ENCODE peak calls at places on chromosomes 3 and 15, in four cellular contexts. Q is MM.1S, S is AG10803, N is IMR-90. R is an unnamed sample.

GRCh38 chr15:25784876-25785642 is 78.1 kb downstream of the ATP10A start:
- DNase-seq in N (peak), S (peak), Q (no peak), R (no peak)

GRCh38 chr15:43505723-43506122 is 11.7 kb upstream of the MAP1A start:
- DNase-seq in Q (no peak), S (peak), N (peak), R (no peak)

GRCh38 chr15:39704684-39705083 is 78.0 kb downstream of the FSIP1 start:
- DNase-seq in S (peak), N (peak), Q (no peak), R (no peak)

GRCh38 chr15:73697033-73697467 is 12.9 kb downstream of the CD276 start:
- DNase-seq in N (peak), S (peak), Q (peak), R (peak)

GRCh38 chr3:119311191-119311925 is 17.2 kb downstream of the ARHGAP31 start:
- DNase-seq in S (peak), N (peak), Q (no peak), R (no peak)

GRCh38 chr3:186268616-186269448 is 93.2 kb downstream of the DGKG start:
- DNase-seq in S (peak), N (peak), Q (no peak), R (no peak)

GRCh38 chr15:70099966-70100494 is 2.3 kb upstream of the TLE3 start:
- DNase-seq in N (no peak), S (no peak), Q (peak), R (peak)

GRCh38 chr3:165835431-165835830 is 1.8 kb downstream of the BCHE start:
- DNase-seq in N (no peak), S (no peak), Q (no peak), R (no peak)

GRCh38 chr3:154598166-154598565 is 168.2 kb upstream of the GPR149 start:
- DNase-seq in S (no peak), Q (no peak), N (no peak), R (no peak)

GRCh38 chr3:194661374-194661773 is 10.6 kb downstream of the LSG1 start:
- DNase-seq in S (no peak), N (no peak), Q (no peak), R (no peak)

GRCh38 chr3:8220291-8220690 is 281.3 kb upstream of the LMCD1 start:
- DNase-seq in Q (no peak), S (peak), N (no peak), R (no peak)

GRCh38 chr3:115071122-115071521 is 76.0 kb downstream of the ZBTB20 start:
- DNase-seq in N (no peak), Q (no peak), S (peak), R (no peak)

GRCh38 chr3:126025116-126025729 is 56.2 kb downstream of the ROPN1B start:
- DNase-seq in N (no peak), Q (no peak), S (no peak), R (no peak)

GRCh38 chr15:23869391-23869790 is 182.3 kb upstream of the NDN start:
- DNase-seq in S (no peak), Q (no peak), N (no peak), R (no peak)

DNA sequence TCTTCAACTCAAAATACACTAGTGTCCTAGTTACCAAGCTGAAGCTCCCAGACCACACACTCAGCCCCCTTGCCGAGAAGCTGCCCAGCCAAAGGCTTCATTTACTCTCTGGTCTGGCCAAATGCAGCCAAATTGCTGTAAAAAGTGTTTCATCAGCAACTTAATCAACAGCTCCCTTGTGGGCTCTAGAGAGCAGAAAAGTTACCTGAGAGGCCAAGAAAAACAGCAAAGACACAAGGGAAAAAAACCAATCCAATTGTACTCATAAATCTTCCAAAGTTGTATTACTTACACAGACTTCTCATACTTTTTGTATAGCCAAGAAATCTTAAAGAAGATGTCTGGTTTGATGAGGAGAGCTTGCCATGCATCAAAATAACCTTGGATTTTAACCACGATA is 120.1 kb downstream of the CYP19A1 start:
- DNase-seq in S (peak), Q (no peak), N (no peak), R (no peak)
- TF ChIP-seq CTCF in S (no peak), Q (no peak), N (no peak), R (no peak)

DNA sequence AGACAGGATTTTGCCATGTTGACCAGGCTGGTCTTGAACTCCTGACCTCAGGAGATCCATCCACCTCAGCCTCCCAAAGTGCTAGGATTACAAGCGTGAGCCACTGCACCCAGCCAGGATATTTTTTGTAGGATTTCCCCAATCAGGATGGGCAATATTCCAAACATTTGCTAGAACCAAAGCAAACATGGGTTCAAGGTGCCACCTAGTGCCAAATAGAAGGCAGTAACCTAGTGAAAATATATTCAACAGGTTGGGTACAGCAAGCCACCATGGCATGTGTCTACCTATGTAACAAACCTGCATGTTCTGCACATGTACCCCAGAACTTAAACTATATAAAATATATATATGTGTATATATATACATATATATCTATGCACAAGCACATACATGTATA is 185.9 kb upstream of the CADM2 start:
- DNase-seq in S (no peak), Q (no peak), N (no peak), R (no peak)
- TF ChIP-seq CTCF in S (no peak), Q (no peak), N (no peak), R (no peak)

GRCh38 chr3:157608006-157608405 is 104.8 kb upstream of the VEPH1 start:
- DNase-seq in Q (no peak), N (no peak), S (no peak), R (no peak)

GRCh38 chr3:157614896-157615295 is 111.7 kb upstream of the VEPH1 start:
- DNase-seq in N (no peak), S (no peak), Q (no peak), R (no peak)

GRCh38 chr3:157606392-157607197 is 103.4 kb upstream of the VEPH1 start:
- DNase-seq in N (peak), Q (peak), S (peak), R (peak)

GRCh38 chr3:157605356-157605755 is 102.1 kb upstream of the VEPH1 start:
- DNase-seq in S (no peak), N (no peak), Q (no peak), R (no peak)

GRCh38 chr3:157611176-157611575 is 108.0 kb upstream of the VEPH1 start:
- DNase-seq in N (no peak), Q (no peak), S (no peak), R (no peak)
- TF ChIP-seq CTCF in N (no peak), Q (no peak), S (no peak), R (no peak)

GRCh38 chr15:57165992-57166391 is 210.3 kb upstream of the CGNL1 start:
- DNase-seq in Q (no peak), S (no peak), N (peak), R (no peak)
- TF ChIP-seq CTCF in Q (no peak), S (no peak), N (no peak), R (no peak)

DNA sequence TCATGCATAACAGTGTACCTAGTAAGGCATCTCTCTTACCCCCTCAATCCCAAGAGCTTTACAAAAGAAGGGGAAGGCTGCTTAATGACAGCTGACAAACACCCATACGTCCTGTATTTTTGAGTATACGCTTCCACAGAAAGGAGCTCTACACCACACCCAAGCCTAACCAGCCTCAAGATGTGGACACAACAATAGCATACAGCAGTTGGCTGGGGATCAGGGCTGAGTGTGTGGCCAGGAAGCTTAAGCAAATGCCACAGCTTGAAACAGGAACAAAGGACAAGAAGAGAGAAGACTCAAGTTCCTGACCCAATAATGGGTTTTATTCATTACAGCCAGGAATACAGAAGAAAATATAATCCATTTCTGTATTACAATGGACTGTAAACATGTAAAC is 6.9 kb downstream of the HEXA start:
- DNase-seq in S (no peak), Q (no peak), N (no peak), R (no peak)
- TF ChIP-seq CTCF in S (no peak), Q (no peak), N (no peak), R (no peak)

GRCh38 chr3:22862111-22862510 is 341.0 kb upstream of the UBE2E2 start:
- DNase-seq in S (no peak), N (no peak), Q (no peak), R (no peak)
- TF ChIP-seq CTCF in S (no peak), N (no peak), Q (no peak), R (no peak)

R was measured in GM10248.